ENCODE peak calls at places on chromosomes 12 and 14, in eight cellular contexts. V is left lung; R is spleen; Q is tibial artery; B is CD4-positive, alpha-beta T cell; J is GM12865; S is natural killer cell; I is astrocyte of the cerebellum. T is an unnamed sample.

GRCh38 chr12:75892779-75893408 is 138.7 kb downstream of the PHLDA1 start:
- DNase-seq in V (no peak), R (no peak), Q (no peak), B (no peak), J (no peak), S (no peak), I (peak; percentile 37), T (no peak)

GRCh38 chr12:105466901-105467598 is 136.6 kb downstream of the C12orf75 start:
- DNase-seq in V (no peak), R (no peak), Q (no peak), B (no peak), J (no peak), S (no peak), I (no peak), T (no peak)

GRCh38 chr12:2854669-2855453 is 2.0 kb downstream of the TEX52 start:
- DNase-seq in V (no peak), R (peak; percentile 63), Q (no peak), B (no peak), J (no peak), S (no peak), I (no peak), T (no peak)

GRCh38 chr14:52399886-52400599 is 85.9 kb downstream of the PTGER2 start:
- DNase-seq in V (no peak), R (no peak), Q (no peak), B (no peak), J (no peak), S (no peak), I (no peak), T (no peak)

GRCh38 chr14:93430889-93431670 is at the start of gene UNC79:
- DNase-seq in V (no peak), R (no peak), Q (no peak), B (no peak), J (no peak), S (no peak), I (no peak), T (no peak)

GRCh38 chr12:29365091-29365490 is 15.9 kb downstream of the ERGIC2 start:
- DNase-seq in V (no peak), R (no peak), Q (no peak), B (no peak), J (no peak), S (no peak), I (no peak), T (no peak)

GRCh38 chr12:105724651-105725050 is 394.2 kb downstream of the C12orf75 start:
- DNase-seq in V (no peak), R (no peak), Q (no peak), B (no peak), J (no peak), S (no peak), I (no peak), T (no peak)

GRCh38 chr12:97716356-97716755 is 253.8 kb downstream of the RMST start:
- DNase-seq in V (no peak), R (no peak), Q (no peak), B (no peak), J (peak; percentile 41), S (no peak), I (no peak), T (no peak)

GRCh38 chr14:95265106-95266094 is 54.3 kb downstream of the CLMN start:
- DNase-seq in V (no peak), R (no peak), Q (no peak), B (no peak), J (peak; percentile 92), S (no peak), I (peak; percentile 88), T (peak; percentile 77)

GRCh38 chr14:64303471-64303917 is 9.3 kb upstream of the ESR2 start:
- DNase-seq in V (no peak), R (no peak), Q (no peak), B (no peak), J (peak; percentile 60), S (no peak), I (peak; percentile 53), T (no peak)

GRCh38 chr12:13851828-13852227 is 129.6 kb downstream of the GRIN2B start:
- DNase-seq in V (no peak), R (no peak), Q (no peak), B (no peak), J (no peak), S (no peak), I (no peak), T (no peak)

GRCh38 chr14:99055816-99056215 is 216.2 kb downstream of the BCL11B start:
- DNase-seq in V (no peak), R (no peak), Q (no peak), B (no peak), J (peak; percentile 30), S (peak; percentile 59), I (no peak), T (no peak)

GRCh38 chr12:121770388-121770787 is 23.1 kb downstream of the RHOF start:
- DNase-seq in V (no peak), R (no peak), Q (no peak), B (no peak), J (no peak), S (no peak), I (no peak), T (no peak)

GRCh38 chr12:5648692-5649338 is 216.9 kb downstream of the NTF3 start:
- DNase-seq in V (no peak), R (no peak), Q (no peak), B (no peak), J (peak; percentile 9), S (no peak), I (peak; percentile 4), T (no peak)

GRCh38 chr12:121955258-121956040 is 37.1 kb downstream of the CFAP251 start:
- DNase-seq in V (no peak), R (no peak), Q (no peak), B (no peak), J (peak; percentile 18), S (no peak), I (no peak), T (no peak)

GRCh38 chr12:21323736-21324135 is 11.0 kb downstream of the SLCO1A2 start:
- DNase-seq in V (no peak), R (no peak), Q (no peak), B (no peak), J (no peak), S (no peak), I (no peak), T (no peak)

GRCh38 chr12:109255377-109255776 is 53.7 kb downstream of the FOXN4 start:
- DNase-seq in V (no peak), R (no peak), Q (no peak), B (no peak), J (peak; percentile 14), S (no peak), I (no peak), T (no peak)
- TF ChIP-seq CTCF in V (no peak), R (no peak), Q (no peak), B (no peak), J (no peak), S (no peak), I (no peak), T (no peak)

GRCh38 chr14:90137807-90138206 is 76.0 kb downstream of the KCNK13 start:
- DNase-seq in V (no peak), R (no peak), Q (no peak), B (no peak), J (no peak), S (no peak), I (no peak), T (no peak)
- TF ChIP-seq CTCF in V (no peak), R (no peak), Q (no peak), B (no peak), J (no peak), S (no peak), I (no peak), T (no peak)

DNA sequence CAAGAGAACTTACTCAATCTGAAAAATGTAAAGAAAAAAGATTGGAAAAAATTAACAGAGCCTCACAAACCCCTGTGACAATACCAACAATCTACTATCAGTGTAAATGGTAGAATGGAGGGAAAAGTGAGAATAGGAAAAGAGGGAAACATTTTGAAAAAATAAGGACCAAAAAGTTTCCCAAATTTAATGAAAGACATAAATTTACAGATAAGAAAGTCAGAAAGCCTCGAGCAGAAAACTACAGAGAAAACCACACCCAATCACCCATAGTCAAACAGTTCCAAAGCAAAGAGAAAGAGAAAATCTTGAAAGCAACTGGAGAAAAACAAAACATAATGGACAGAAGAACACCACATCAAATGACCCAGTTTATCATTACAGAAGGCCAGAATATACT is 142.7 kb upstream of the DIO3 start:
- DNase-seq in V (no peak), R (no peak), Q (no peak), B (no peak), J (no peak), S (no peak), I (no peak), T (no peak)
- TF ChIP-seq CTCF in V (no peak), R (no peak), Q (no peak), B (no peak), J (no peak), S (no peak), I (no peak), T (no peak)

GRCh38 chr12:52010692-52011601 is 4.2 kb downstream of the TAMALIN start:
- DNase-seq in V (no peak), R (no peak), Q (no peak), B (no peak), J (no peak), S (no peak), I (no peak), T (no peak)
- TF ChIP-seq CTCF in V (no peak), R (no peak), Q (no peak), B (no peak), J (no peak), S (no peak), I (no peak), T (no peak)

DNA sequence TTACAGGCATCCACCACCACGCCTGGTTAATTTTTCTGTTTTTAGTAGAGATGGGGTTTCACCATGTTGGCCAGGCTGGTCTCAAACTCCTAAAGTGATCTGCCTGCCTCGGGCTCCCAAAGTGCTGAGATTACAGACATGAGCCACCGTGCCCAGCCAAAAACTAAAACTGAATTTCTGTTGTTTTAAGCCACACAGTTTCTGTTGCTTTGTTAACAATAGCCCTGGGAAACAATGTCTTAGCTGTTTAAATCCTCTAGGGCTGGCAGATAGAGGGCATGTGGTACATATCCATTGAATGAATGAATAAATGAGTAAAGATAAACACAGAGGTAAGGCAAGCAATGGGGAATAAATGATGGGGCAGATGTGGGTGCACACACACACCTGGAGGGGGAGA is 8.0 kb upstream of the EIF5 start:
- DNase-seq in V (no peak), R (no peak), Q (no peak), B (no peak), J (no peak), S (no peak), I (no peak), T (no peak)
- TF ChIP-seq CTCF in V (no peak), R (no peak), Q (no peak), B (no peak), J (no peak), S (no peak), I (no peak), T (no peak)

T was measured in CD14-positive monocyte.